ENCODE peak calls at places on chromosomes 12 and 14, in five cellular contexts. Y, Z, P, F and W are unnamed samples.

GRCh38 chr12:106090586-106091411 is 48.0 kb downstream of the NUAK1 start:
- DNase-seq in Y (no peak), Z (peak), P (no peak), F (no peak), W (no peak)

GRCh38 chr12:119153477-119154434 is 25.0 kb upstream of the HSPB8 start:
- DNase-seq in Y (no peak), Z (peak), P (no peak), F (no peak), W (no peak)

GRCh38 chr14:70059545-70059944 is 129.2 kb downstream of the SLC8A3 start:
- DNase-seq in Y (no peak), Z (no peak), P (no peak), F (no peak), W (no peak)

GRCh38 chr14:32939254-32940065 is 781 bp downstream of the NPAS3 start:
- DNase-seq in Y (no peak), Z (peak), P (no peak), F (no peak), W (no peak)

GRCh38 chr12:117085318-117085947 is 13.8 kb downstream of the TESC start:
- DNase-seq in Y (no peak), Z (no peak), P (no peak), F (no peak), W (no peak)

GRCh38 chr12:112762753-112763152 is 28.8 kb upstream of the RPH3A start:
- DNase-seq in Y (no peak), Z (no peak), P (no peak), F (no peak), W (no peak)

GRCh38 chr14:39265032-39265431 is 31.3 kb downstream of the MIA2 start:
- DNase-seq in Y (no peak), Z (peak), P (peak), F (no peak), W (no peak)

GRCh38 chr12:6333029-6333428 is 8.8 kb downstream of the TNFRSF1A start:
- DNase-seq in Y (no peak), Z (no peak), P (no peak), F (no peak), W (no peak)

GRCh38 chr12:114668151-114668891 is 15.7 kb downstream of the TBX3 start:
- DNase-seq in Y (no peak), Z (peak), P (no peak), F (no peak), W (no peak)

GRCh38 chr12:87820524-87821194 is 208.5 kb downstream of the C12orf50 start:
- DNase-seq in Y (no peak), Z (peak), P (no peak), F (no peak), W (no peak)

GRCh38 chr12:8780389-8780788 is 42.0 kb upstream of the A2ML1 start:
- DNase-seq in Y (no peak), Z (peak), P (peak), F (no peak), W (no peak)

GRCh38 chr12:26730546-26731085 is 102.4 kb downstream of the ITPR2 start:
- DNase-seq in Y (no peak), Z (no peak), P (no peak), F (no peak), W (no peak)

GRCh38 chr14:53151867-53152626 is 1.1 kb downstream of the DDHD1 start:
- DNase-seq in Y (peak), Z (peak), P (peak), F (peak), W (peak)

GRCh38 chr14:75831971-75832370 is 149.8 kb downstream of the TGFB3 start:
- DNase-seq in Y (no peak), Z (no peak), P (no peak), F (no peak), W (no peak)

GRCh38 chr12:21627924-21628323 is 23.3 kb upstream of the GYS2 start:
- DNase-seq in Y (no peak), Z (no peak), P (no peak), F (no peak), W (no peak)

GRCh38 chr14:104690861-104691455 is 1.5 kb downstream of the INF2 start:
- DNase-seq in Y (no peak), Z (no peak), P (no peak), F (no peak), W (no peak)

GRCh38 chr14:36510078-36510799 is 9.8 kb downstream of the NKX2-1 start:
- DNase-seq in Y (no peak), Z (no peak), P (no peak), F (no peak), W (no peak)

GRCh38 chr14:97306133-97306784 is 509.1 kb downstream of the VRK1 start:
- DNase-seq in Y (no peak), Z (no peak), P (no peak), F (no peak), W (no peak)

GRCh38 chr14:101132051-101132541 is 228.6 kb upstream of the RTL1 start:
- DNase-seq in Y (no peak), Z (no peak), P (no peak), F (no peak), W (no peak)

GRCh38 chr12:45703942-45704341 is 25.6 kb upstream of the ARID2 start:
- DNase-seq in Y (no peak), Z (no peak), P (no peak), F (no peak), W (no peak)

GRCh38 chr14:64879635-64880381 is at the start of gene SPTB:
- DNase-seq in Y (peak), Z (no peak), P (no peak), F (peak), W (peak)

GRCh38 chr14:39145266-39145966 is 24.7 kb downstream of the TRAPPC6B start:
- DNase-seq in Y (no peak), Z (no peak), P (no peak), F (no peak), W (no peak)

GRCh38 chr12:2052861-2053674 is at the start of gene CACNA1C:
- DNase-seq in Y (peak), Z (peak), P (peak), F (no peak), W (peak)

GRCh38 chr14:61925732-61926445 is 163.7 kb downstream of the SNAPC1 start:
- DNase-seq in Y (no peak), Z (no peak), P (no peak), F (no peak), W (no peak)

GRCh38 chr12:53999596-54000104 is 311 bp upstream of the HOXC9 start:
- DNase-seq in Y (no peak), Z (peak), P (no peak), F (no peak), W (no peak)

GRCh38 chr12:53063708-53064612 is 14.1 kb downstream of the TNS2 start:
- DNase-seq in Y (no peak), Z (peak), P (no peak), F (no peak), W (no peak)

GRCh38 chr12:93762912-93763311 is 85.7 kb downstream of the CRADD start:
- DNase-seq in Y (no peak), Z (no peak), P (no peak), F (no peak), W (no peak)